ENCODE peak calls at places on chromosomes 4 and X, in ten cellular contexts. L is RPMI7951; N is AG08396; M is stimulated activated CD8-positive, alpha-beta memory T cell treated with anti-CD3 and anti-CD28 coated beads, Interleukin-15, amount 100 ng/mL, for 24 hours; U is BJ; I is fibroblast of mammary gland; Q is keratinocyte; R is sigmoid colon; Y is occipital lobe; C is GM10248. V is an unnamed sample.

GRCh38 chrX:103573205-103573604 is 12.1 kb upstream of the TCEAL4 start:
- DNase-seq in U (no peak), Y (no peak), L (no peak), R (no peak), M (no peak), Q (no peak), C (no peak), I (no peak), N (no peak), V (no peak)

GRCh38 chr4:110183643-110184042 is 14.8 kb downstream of the ELOVL6 start:
- DNase-seq in C (no peak), Y (no peak), U (no peak), M (no peak), R (no peak), L (no peak), Q (no peak), I (no peak), N (no peak), V (no peak)

GRCh38 chr4:185115827-185116232 is 27.2 kb upstream of the SLC25A4 start:
- DNase-seq in R (no peak), Q (no peak), C (no peak), M (no peak), L (peak), N (peak), I (peak), U (no peak), Y (no peak), V (no peak)

GRCh38 chr4:22237155-22237751 is 278.6 kb downstream of the ADGRA3 start:
- DNase-seq in Y (no peak), C (no peak), Q (no peak), M (no peak), L (no peak), R (no peak), I (peak), N (no peak), U (no peak), V (peak)

GRCh38 chr4:155026715-155027114 is 181.7 kb upstream of the NPY2R start:
- DNase-seq in Q (no peak), L (no peak), R (no peak), C (no peak), M (no peak), Y (no peak), I (peak), U (no peak), N (no peak), V (no peak)

GRCh38 chr4:154039435-154040061 is 250.7 kb upstream of the SFRP2 start:
- DNase-seq in M (no peak), Q (no peak), N (no peak), R (no peak), U (no peak), Y (no peak), I (no peak), L (no peak), C (no peak), V (no peak)

GRCh38 chr4:125115941-125116340 is 198.8 kb upstream of the FAT4 start:
- DNase-seq in U (no peak), N (peak), R (no peak), C (no peak), M (no peak), L (no peak), Y (no peak), I (peak), Q (no peak), V (no peak)

GRCh38 chrX:40504801-40505605 is 75.8 kb upstream of the ATP6AP2 start:
- DNase-seq in L (peak), I (peak), C (no peak), N (peak), M (no peak), U (peak), Y (no peak), Q (no peak), R (no peak), V (no peak)

GRCh38 chr4:73414936-73415271 is 10.8 kb downstream of the ALB start:
- DNase-seq in N (no peak), Y (no peak), L (no peak), C (no peak), Q (no peak), M (no peak), R (no peak), I (no peak), U (no peak), V (no peak)

GRCh38 chr4:89469930-89470375 is 162.4 kb upstream of the GPRIN3 start:
- DNase-seq in Q (peak), I (peak), N (peak), Y (no peak), R (no peak), C (no peak), U (peak), M (no peak), L (peak), V (no peak)

GRCh38 chr4:35503435-35503834 is 740.9 kb downstream of the ARAP2 start:
- DNase-seq in U (no peak), C (no peak), L (no peak), Q (no peak), M (no peak), R (no peak), Y (no peak), N (no peak), I (no peak), V (no peak)

GRCh38 chr4:66229885-66230284 is 559.6 kb upstream of the EPHA5 start:
- DNase-seq in I (no peak), L (no peak), C (no peak), N (no peak), Y (no peak), R (no peak), M (no peak), U (no peak), Q (no peak), V (no peak)

GRCh38 chr4:36601864-36602263 is 320.4 kb downstream of the DTHD1 start:
- DNase-seq in U (no peak), Y (no peak), C (no peak), M (no peak), L (no peak), N (no peak), R (no peak), Q (no peak), I (no peak), V (no peak)

GRCh38 chr4:5647351-5647750 is 61.0 kb downstream of the EVC2 start:
- DNase-seq in Y (no peak), Q (no peak), U (no peak), M (no peak), L (no peak), R (no peak), N (no peak), C (no peak), I (no peak), V (no peak)

GRCh38 chrX:37608156-37608555 is 36.7 kb downstream of the LANCL3 start:
- DNase-seq in U (no peak), R (no peak), C (no peak), Q (no peak), L (no peak), I (no peak), M (no peak), N (no peak), Y (no peak), V (no peak)

GRCh38 chr4:184815046-184815877 is 10.5 kb downstream of the ACSL1 start:
- DNase-seq in U (no peak), N (peak), M (no peak), R (peak), L (peak), C (peak), I (peak), Y (peak), Q (peak), V (peak)

GRCh38 chr4:10093801-10094552 is 22.6 kb downstream of the WDR1 start:
- DNase-seq in C (no peak), U (peak), M (no peak), Q (no peak), L (peak), Y (no peak), N (peak), I (peak), R (no peak), V (no peak)

GRCh38 chr4:1171306-1172227 is 816 bp downstream of the SPON2 start:
- DNase-seq in I (no peak), C (peak), L (no peak), Y (no peak), Q (no peak), N (peak), U (no peak), R (peak), M (no peak), V (peak)

GRCh38 chr4:87068591-87069021 is 133.8 kb downstream of the AFF1 start:
- DNase-seq in M (no peak), C (no peak), Q (no peak), I (no peak), U (no peak), N (no peak), Y (peak), L (peak), R (no peak), V (no peak)

GRCh38 chrX:45762699-45763647 is 562.3 kb upstream of the DIPK2B start:
- DNase-seq in Q (no peak), C (no peak), N (no peak), R (no peak), M (no peak), I (no peak), U (no peak), Y (no peak), L (no peak), V (no peak)

GRCh38 chrX:151742311-151742710 is 7.8 kb downstream of the CNGA2 start:
- DNase-seq in C (no peak), I (no peak), Q (no peak), Y (no peak), R (no peak), N (no peak), U (no peak), M (no peak), L (no peak), V (peak)

GRCh38 chrX:23737413-23737812 is 5.7 kb downstream of the ACOT9 start:
- DNase-seq in Y (no peak), U (no peak), C (no peak), L (no peak), R (no peak), I (peak), N (no peak), M (no peak), Q (no peak), V (no peak)

GRCh38 chrX:46485897-46486296 is 59.3 kb downstream of the ZNF674 start:
- DNase-seq in I (no peak), Y (no peak), N (no peak), M (no peak), L (no peak), Q (no peak), R (no peak), U (no peak), C (no peak), V (no peak)

GRCh38 chr4:165505991-165506779 is 127.4 kb downstream of the CPE start:
- DNase-seq in M (no peak), R (no peak), C (no peak), Q (no peak), I (peak), Y (no peak), L (no peak), U (no peak), N (peak), V (no peak)

GRCh38 chrX:153638436-153639176 is 8.4 kb upstream of the DUSP9 start:
- DNase-seq in I (no peak), C (peak), M (no peak), U (no peak), L (no peak), Q (no peak), Y (no peak), N (no peak), R (no peak), V (no peak)

GRCh38 chrX:70434352-70434866 is 10.2 kb upstream of the DLG3 start:
- DNase-seq in M (peak), R (peak), I (peak), U (peak), Q (no peak), Y (peak), C (peak), L (peak), N (peak), V (peak)

GRCh38 chrX:50903387-50904027 is 7.0 kb upstream of the BMP15 start:
- DNase-seq in M (no peak), I (peak), C (peak), Y (no peak), U (no peak), N (peak), L (peak), Q (no peak), R (no peak), V (no peak)

GRCh38 chrX:71953946-71954345 is 43.3 kb downstream of the NHSL2 start:
- DNase-seq in Q (no peak), M (no peak), C (no peak), L (no peak), R (no peak), I (no peak), U (no peak), N (no peak), Y (no peak), V (no peak)

V was measured in spleen.